ENCODE peak calls at places on chromosomes 16 and 17, in nine cellular contexts. One of them, this sample, is unnamed.
A peak's percentile ranks its signal among the peaks of the same experiment; 100 is the strongest.

GRCh38 chr17:7183433-7184090 is 4.4 kb upstream of the ASGR1 start:
- DNase-seq in astrocyte of the spinal cord: no peak
- DNase-seq in transverse colon: no peak
- DNase-seq in cardiac fibroblast: no peak
- DNase-seq in adipocyte: no peak
- DNase-seq in psoas muscle: no peak
- DNase-seq in GM12865: no peak
- DNase-seq in CD8-positive, alpha-beta memory T cell: no peak
- DNase-seq in foreskin fibroblast: peak; percentile 44
- DNase-seq in this sample: no peak

GRCh38 chr17:18990331-18990730 is 14.2 kb downstream of the FAM83G start:
- DNase-seq in GM12865: no peak
- DNase-seq in cardiac fibroblast: no peak
- DNase-seq in CD8-positive, alpha-beta memory T cell: no peak
- DNase-seq in adipocyte: no peak
- DNase-seq in astrocyte of the spinal cord: no peak
- DNase-seq in foreskin fibroblast: no peak
- DNase-seq in transverse colon: no peak
- DNase-seq in psoas muscle: no peak
- DNase-seq in this sample: no peak

GRCh38 chr17:12114686-12115418 is 94.2 kb downstream of the MAP2K4 start:
- DNase-seq in psoas muscle: no peak
- DNase-seq in transverse colon: no peak
- DNase-seq in GM12865: no peak
- DNase-seq in cardiac fibroblast: no peak
- DNase-seq in adipocyte: no peak
- DNase-seq in astrocyte of the spinal cord: no peak
- DNase-seq in CD8-positive, alpha-beta memory T cell: no peak
- DNase-seq in foreskin fibroblast: no peak
- DNase-seq in this sample: no peak

GRCh38 chr16:14106457-14106856 is 35.3 kb downstream of the MRTFB start:
- DNase-seq in transverse colon: no peak
- DNase-seq in CD8-positive, alpha-beta memory T cell: no peak
- DNase-seq in foreskin fibroblast: no peak
- DNase-seq in adipocyte: peak; percentile 61
- DNase-seq in psoas muscle: no peak
- DNase-seq in astrocyte of the spinal cord: no peak
- DNase-seq in GM12865: no peak
- DNase-seq in cardiac fibroblast: no peak
- DNase-seq in this sample: no peak

GRCh38 chr17:18108400-18109312 is at the start of gene MYO15A:
- DNase-seq in cardiac fibroblast: no peak
- DNase-seq in astrocyte of the spinal cord: no peak
- DNase-seq in transverse colon: no peak
- DNase-seq in psoas muscle: no peak
- DNase-seq in CD8-positive, alpha-beta memory T cell: no peak
- DNase-seq in foreskin fibroblast: no peak
- DNase-seq in GM12865: no peak
- DNase-seq in adipocyte: no peak
- DNase-seq in this sample: no peak

GRCh38 chr17:7133424-7133823 is 18.8 kb upstream of the ASGR2 start:
- DNase-seq in cardiac fibroblast: peak; percentile 3
- DNase-seq in GM12865: peak; percentile 70
- DNase-seq in CD8-positive, alpha-beta memory T cell: no peak
- DNase-seq in transverse colon: peak; percentile 32
- DNase-seq in foreskin fibroblast: peak; percentile 31
- DNase-seq in astrocyte of the spinal cord: no peak
- DNase-seq in adipocyte: peak; percentile 32
- DNase-seq in psoas muscle: no peak
- DNase-seq in this sample: peak; percentile 22

GRCh38 chr16:54407596-54407995 is 121.0 kb upstream of the IRX3 start:
- DNase-seq in foreskin fibroblast: peak; percentile 69
- DNase-seq in astrocyte of the spinal cord: peak; percentile 52
- DNase-seq in CD8-positive, alpha-beta memory T cell: no peak
- DNase-seq in cardiac fibroblast: peak; percentile 72
- DNase-seq in transverse colon: no peak
- DNase-seq in GM12865: no peak
- DNase-seq in psoas muscle: no peak
- DNase-seq in adipocyte: peak; percentile 89
- DNase-seq in this sample: no peak

GRCh38 chr17:57372156-57372555 is 115.8 kb downstream of the MSI2 start:
- DNase-seq in cardiac fibroblast: peak; percentile 47
- DNase-seq in foreskin fibroblast: peak; percentile 37
- DNase-seq in astrocyte of the spinal cord: peak; percentile 69
- DNase-seq in transverse colon: no peak
- DNase-seq in psoas muscle: no peak
- DNase-seq in GM12865: no peak
- DNase-seq in CD8-positive, alpha-beta memory T cell: no peak
- DNase-seq in adipocyte: peak; percentile 60
- DNase-seq in this sample: no peak

GRCh38 chr16:53912155-53912554 is 208.2 kb downstream of the FTO start:
- DNase-seq in CD8-positive, alpha-beta memory T cell: peak; percentile 68
- DNase-seq in astrocyte of the spinal cord: no peak
- DNase-seq in GM12865: peak; percentile 7
- DNase-seq in adipocyte: no peak
- DNase-seq in foreskin fibroblast: no peak
- DNase-seq in transverse colon: no peak
- DNase-seq in psoas muscle: no peak
- DNase-seq in cardiac fibroblast: no peak
- DNase-seq in this sample: peak; percentile 41

DNA sequence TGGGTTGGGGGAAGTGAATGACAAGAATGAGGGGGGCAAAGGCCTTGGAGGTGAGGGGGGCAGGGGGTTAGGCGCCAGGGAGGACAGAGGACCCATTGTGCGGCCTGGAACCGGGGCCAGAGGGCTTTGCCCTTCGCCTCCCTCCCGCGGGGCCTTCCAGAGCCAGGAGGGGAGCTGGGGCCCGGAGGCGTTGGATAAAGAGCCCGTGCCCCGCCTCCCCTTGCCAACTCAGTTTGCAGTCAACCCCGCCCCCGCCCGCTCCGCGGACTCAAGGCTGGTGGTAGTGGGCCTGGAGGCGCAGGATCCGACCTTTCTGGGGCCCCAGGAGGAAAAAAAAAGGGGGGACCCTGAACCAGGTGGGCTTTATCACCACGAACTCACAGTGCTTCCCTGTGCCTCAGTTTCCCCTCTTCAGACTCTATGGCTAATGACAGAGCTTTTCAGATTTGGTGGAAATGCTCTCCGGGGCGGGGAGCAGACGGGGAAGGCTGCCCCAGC is 2.1 kb upstream of the SPHK1 start:
- DNase-seq in psoas muscle: peak; percentile 37
- DNase-seq in foreskin fibroblast: peak; percentile 63
- DNase-seq in cardiac fibroblast: peak; percentile 77
- DNase-seq in CD8-positive, alpha-beta memory T cell: no peak
- DNase-seq in astrocyte of the spinal cord: peak; percentile 49
- DNase-seq in transverse colon: no peak
- DNase-seq in GM12865: no peak
- DNase-seq in adipocyte: peak; percentile 60
- DNase-seq in this sample: no peak
- H3K4me3 ChIP-seq in psoas muscle: peak overlapping the region; percentile 74
- H3K4me3 ChIP-seq in foreskin fibroblast: peak overlapping the region; percentile 61
- H3K4me3 ChIP-seq in cardiac fibroblast: peak overlapping the region; percentile 88
- H3K4me3 ChIP-seq in CD8-positive, alpha-beta memory T cell: peak overlapping the region; percentile 51
- H3K4me3 ChIP-seq in astrocyte of the spinal cord: peak overlapping the region; percentile 55
- H3K4me3 ChIP-seq in transverse colon: peak overlapping the region; percentile 60
- H3K4me3 ChIP-seq in GM12865: peak overlapping the region; percentile 74
- H3K4me3 ChIP-seq in adipocyte: peak overlapping the region; percentile 84
- H3K4me3 ChIP-seq in this sample: no peak overlapping the region

GRCh38 chr16:399278-400019 is 2.2 kb upstream of the DECR2 start:
- DNase-seq in foreskin fibroblast: peak; percentile 10
- DNase-seq in CD8-positive, alpha-beta memory T cell: no peak
- DNase-seq in GM12865: no peak
- DNase-seq in psoas muscle: no peak
- DNase-seq in cardiac fibroblast: no peak
- DNase-seq in transverse colon: no peak
- DNase-seq in adipocyte: no peak
- DNase-seq in astrocyte of the spinal cord: no peak
- DNase-seq in this sample: no peak

GRCh38 chr16:397736-398332 is 835 bp downstream of the NME4 start:
- DNase-seq in foreskin fibroblast: peak; percentile 89
- DNase-seq in GM12865: no peak
- DNase-seq in transverse colon: peak; percentile 81
- DNase-seq in adipocyte: peak; percentile 82
- DNase-seq in CD8-positive, alpha-beta memory T cell: no peak
- DNase-seq in cardiac fibroblast: peak; percentile 70
- DNase-seq in astrocyte of the spinal cord: peak; percentile 59
- DNase-seq in psoas muscle: peak; percentile 76
- DNase-seq in this sample: no peak

GRCh38 chr16:400061-400540 is 1.6 kb upstream of the DECR2 start:
- DNase-seq in cardiac fibroblast: no peak
- DNase-seq in adipocyte: no peak
- DNase-seq in GM12865: no peak
- DNase-seq in transverse colon: no peak
- DNase-seq in CD8-positive, alpha-beta memory T cell: no peak
- DNase-seq in astrocyte of the spinal cord: no peak
- DNase-seq in psoas muscle: no peak
- DNase-seq in foreskin fibroblast: peak; percentile 14
- DNase-seq in this sample: no peak

GRCh38 chr16:397135-397661 is at the start of gene NME4:
- DNase-seq in transverse colon: peak; percentile 40
- DNase-seq in CD8-positive, alpha-beta memory T cell: no peak
- DNase-seq in GM12865: peak; percentile 58
- DNase-seq in psoas muscle: no peak
- DNase-seq in foreskin fibroblast: peak; percentile 62
- DNase-seq in adipocyte: peak; percentile 73
- DNase-seq in astrocyte of the spinal cord: no peak
- DNase-seq in cardiac fibroblast: peak; percentile 53
- DNase-seq in this sample: no peak

DNA sequence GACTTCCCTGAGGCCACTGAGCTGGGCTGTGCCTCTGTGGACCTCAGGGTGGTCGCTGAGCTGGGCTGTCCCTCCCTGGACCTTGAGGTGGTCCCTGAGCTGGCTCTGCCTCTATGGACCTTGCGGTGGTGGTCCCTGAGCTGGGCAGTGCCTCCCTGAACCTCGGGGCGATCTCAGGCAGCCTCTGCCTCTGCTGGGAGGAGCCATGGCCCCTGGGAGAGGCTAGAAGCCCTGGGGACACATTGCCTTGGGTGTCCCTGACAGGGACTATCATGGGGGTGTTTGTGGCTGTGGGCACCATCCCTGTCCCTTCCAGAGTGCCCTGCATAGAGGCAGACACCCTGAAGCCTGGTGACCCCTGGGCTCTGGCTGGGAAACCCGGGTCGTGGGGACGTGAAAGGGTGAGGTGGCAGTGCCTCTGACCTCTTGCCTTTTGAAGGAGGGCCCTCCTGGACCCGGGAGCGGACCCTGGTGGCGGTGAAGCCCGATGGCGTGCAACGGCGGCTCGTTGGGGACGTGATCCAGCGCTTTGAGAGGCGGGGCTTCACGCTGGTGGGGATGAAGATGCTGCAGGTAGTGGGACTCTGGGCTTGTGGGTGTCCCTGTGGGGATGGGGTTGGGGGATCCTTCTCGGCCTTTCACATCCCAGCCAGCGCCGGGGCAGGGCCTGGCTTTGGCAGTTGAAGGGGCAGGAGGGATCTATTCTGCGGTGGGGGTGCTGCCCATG is 1.7 kb downstream of the NME4 start:
- DNase-seq in CD8-positive, alpha-beta memory T cell: no peak
- DNase-seq in astrocyte of the spinal cord: no peak
- DNase-seq in cardiac fibroblast: no peak
- DNase-seq in transverse colon: no peak
- DNase-seq in adipocyte: no peak
- DNase-seq in foreskin fibroblast: no peak
- DNase-seq in GM12865: no peak
- DNase-seq in psoas muscle: no peak
- DNase-seq in this sample: no peak
- H3K4me3 ChIP-seq in CD8-positive, alpha-beta memory T cell: no peak overlapping the region
- H3K4me3 ChIP-seq in astrocyte of the spinal cord: no peak overlapping the region
- H3K4me3 ChIP-seq in cardiac fibroblast: no peak overlapping the region
- H3K4me3 ChIP-seq in transverse colon: no peak overlapping the region
- H3K4me3 ChIP-seq in adipocyte: peak overlapping the region; percentile 62
- H3K4me3 ChIP-seq in foreskin fibroblast: no peak overlapping the region
- H3K4me3 ChIP-seq in GM12865: no peak overlapping the region
- H3K4me3 ChIP-seq in psoas muscle: no peak overlapping the region
- H3K4me3 ChIP-seq in this sample: no peak overlapping the region

DNA sequence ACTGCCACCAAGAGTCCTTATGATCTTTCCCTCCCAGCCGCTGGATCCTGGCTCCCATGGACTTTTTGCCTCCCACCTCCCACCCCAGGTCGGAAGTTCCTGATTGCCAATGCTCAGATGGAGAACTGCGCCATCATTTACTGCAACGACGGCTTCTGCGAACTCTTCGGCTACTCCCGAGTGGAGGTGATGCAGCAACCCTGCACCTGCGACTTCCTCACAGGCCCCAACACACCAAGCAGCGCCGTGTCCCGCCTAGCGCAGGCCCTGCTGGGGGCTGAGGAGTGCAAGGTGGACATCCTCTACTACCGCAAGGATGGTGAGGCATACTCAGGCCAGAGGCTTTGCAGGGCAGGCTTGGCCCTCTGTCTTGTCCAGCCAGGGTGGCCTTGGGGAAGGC is 893 bp downstream of the KCNH6 start:
- DNase-seq in cardiac fibroblast: no peak
- DNase-seq in adipocyte: no peak
- DNase-seq in foreskin fibroblast: no peak
- DNase-seq in transverse colon: no peak
- DNase-seq in GM12865: no peak
- DNase-seq in astrocyte of the spinal cord: no peak
- DNase-seq in psoas muscle: no peak
- DNase-seq in CD8-positive, alpha-beta memory T cell: no peak
- DNase-seq in this sample: no peak
- H3K4me3 ChIP-seq in cardiac fibroblast: no peak overlapping the region
- H3K4me3 ChIP-seq in adipocyte: no peak overlapping the region
- H3K4me3 ChIP-seq in foreskin fibroblast: no peak overlapping the region
- H3K4me3 ChIP-seq in transverse colon: no peak overlapping the region
- H3K4me3 ChIP-seq in GM12865: no peak overlapping the region
- H3K4me3 ChIP-seq in astrocyte of the spinal cord: no peak overlapping the region
- H3K4me3 ChIP-seq in psoas muscle: no peak overlapping the region
- H3K4me3 ChIP-seq in CD8-positive, alpha-beta memory T cell: no peak overlapping the region
- H3K4me3 ChIP-seq in this sample: no peak overlapping the region

DNA sequence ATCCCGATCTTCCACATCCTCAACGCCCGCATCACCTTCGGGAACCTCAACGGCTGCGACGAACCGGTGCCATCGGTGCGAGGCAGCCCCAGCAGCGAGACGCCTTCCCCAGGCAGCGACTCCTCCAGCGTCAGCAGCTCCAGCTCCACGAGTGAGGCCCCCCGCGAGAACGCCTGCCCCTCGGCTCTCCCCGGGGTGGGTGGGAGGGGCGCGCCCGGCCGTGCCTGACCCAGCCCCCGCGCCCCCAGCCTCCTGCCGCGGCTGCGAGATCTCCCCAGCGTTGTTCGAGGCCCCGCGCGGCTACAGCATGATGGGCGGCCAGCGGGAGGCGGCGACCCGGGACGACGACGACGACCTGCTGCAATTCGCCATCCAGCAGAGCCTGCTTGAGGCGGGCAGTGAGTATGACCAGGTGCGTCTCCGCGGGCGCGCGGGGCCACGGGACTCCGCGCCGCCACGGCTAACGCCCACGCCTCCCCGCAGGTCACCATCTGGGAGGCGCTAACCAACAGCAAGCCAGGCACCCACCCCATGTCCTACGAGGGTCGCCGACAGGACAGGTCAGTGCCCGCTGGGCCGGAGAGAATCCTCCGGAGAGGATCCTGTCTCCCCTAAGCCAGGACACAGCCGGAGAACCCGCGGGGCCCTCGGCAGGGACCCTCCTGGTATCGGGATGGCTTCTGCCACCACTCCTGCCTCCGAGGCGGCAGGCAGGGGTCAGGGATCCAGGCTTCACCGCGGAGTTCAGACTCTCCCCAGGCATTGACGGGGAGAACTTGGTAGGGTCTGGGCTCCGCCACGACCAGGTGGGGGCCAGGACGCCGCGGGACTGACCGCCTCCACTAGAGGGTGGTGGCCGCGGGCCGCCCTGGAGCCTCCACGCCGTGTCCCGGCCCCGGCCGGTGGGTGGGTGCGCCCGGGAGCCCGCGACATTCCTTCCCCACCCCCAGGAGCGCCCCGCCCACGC is 10.0 kb downstream of the CORO6 start:
- DNase-seq in psoas muscle: no peak
- DNase-seq in adipocyte: no peak
- DNase-seq in cardiac fibroblast: no peak
- DNase-seq in transverse colon: no peak
- DNase-seq in GM12865: no peak
- DNase-seq in astrocyte of the spinal cord: no peak
- DNase-seq in foreskin fibroblast: no peak
- DNase-seq in CD8-positive, alpha-beta memory T cell: no peak
- DNase-seq in this sample: no peak
- H3K4me3 ChIP-seq in psoas muscle: peak overlapping the region; percentile 40
- H3K4me3 ChIP-seq in adipocyte: no peak overlapping the region
- H3K4me3 ChIP-seq in cardiac fibroblast: no peak overlapping the region
- H3K4me3 ChIP-seq in transverse colon: peak overlapping the region; percentile 39
- H3K4me3 ChIP-seq in GM12865: no peak overlapping the region
- H3K4me3 ChIP-seq in astrocyte of the spinal cord: no peak overlapping the region
- H3K4me3 ChIP-seq in foreskin fibroblast: no peak overlapping the region
- H3K4me3 ChIP-seq in CD8-positive, alpha-beta memory T cell: peak overlapping the region; percentile 53
- H3K4me3 ChIP-seq in this sample: no peak overlapping the region